ENCODE peak calls at places on chromosomes 5 and 9, in five cellular contexts. Z is A549, J is K562, G is HepG2, W is SK-N-SH. P is an unnamed sample.

GRCh38 chr9:88596376-88596775 is 61.4 kb downstream of the NXNL2 start:
- DNase-seq in W (no peak), Z (no peak), J (no peak), G (no peak), P (no peak)

GRCh38 chr9:92141144-92142129 is 26.2 kb upstream of the SPTLC1 start:
- DNase-seq in G (no peak), W (peak; percentile 79), J (peak; percentile 34), Z (no peak), P (no peak)

GRCh38 chr5:176542135-176542595 is 5.0 kb upstream of the RNF44 start:
- DNase-seq in J (peak; percentile 61), W (no peak), Z (no peak), G (no peak), P (no peak)

GRCh38 chr5:158976035-158976434 is 123.7 kb downstream of the EBF1 start:
- DNase-seq in Z (peak; percentile 33), G (no peak), J (no peak), W (no peak), P (peak; percentile 88)

GRCh38 chr9:133950206-133950915 is 41.8 kb downstream of the VAV2 start:
- DNase-seq in G (no peak), Z (no peak), J (peak; percentile 41), W (no peak), P (peak; percentile 49)

GRCh38 chr9:87716141-87716540 is 9.8 kb upstream of the CTSL start:
- DNase-seq in W (no peak), Z (peak; percentile 67), J (no peak), G (no peak), P (no peak)

GRCh38 chr9:13934411-13934810 is 379.5 kb downstream of the NFIB start:
- DNase-seq in W (no peak), J (no peak), Z (no peak), G (no peak), P (no peak)

GRCh38 chr5:150641006-150641570 is 628 bp downstream of the SYNPO start:
- DNase-seq in Z (peak; percentile 91), W (no peak), J (no peak), G (peak; percentile 15), P (peak; percentile 77)

GRCh38 chr5:169443249-169443784 is 140.3 kb upstream of the SPDL1 start:
- DNase-seq in W (no peak), Z (no peak), J (no peak), G (no peak), P (no peak)

GRCh38 chr5:174045470-174046025 is at the start of gene NSG2:
- DNase-seq in G (peak; percentile 83), Z (peak; percentile 91), J (peak; percentile 75), W (peak; percentile 85), P (peak; percentile 75)

GRCh38 chr5:9324348-9325056 is 221.4 kb downstream of the SEMA5A start:
- DNase-seq in W (no peak), J (no peak), G (no peak), Z (no peak), P (peak; percentile 9)

GRCh38 chr9:18071651-18072060 is 402.3 kb upstream of the ADAMTSL1 start:
- DNase-seq in J (no peak), W (no peak), G (no peak), Z (no peak), P (peak; percentile 30)

GRCh38 chr5:180294401-180294800 is 2.5 kb upstream of the MAPK9 start:
- DNase-seq in Z (no peak), W (no peak), G (no peak), J (no peak), P (no peak)

GRCh38 chr5:173641171-173641570 is 24.7 kb upstream of the BOD1 start:
- DNase-seq in W (no peak), Z (no peak), J (no peak), G (no peak), P (no peak)

GRCh38 chr9:36187414-36187813 is 3.3 kb upstream of the CLTA start:
- DNase-seq in W (no peak), G (no peak), Z (no peak), J (no peak), P (peak; percentile 92)

GRCh38 chr5:157476699-157477408 is 16.8 kb downstream of the NIPAL4 start:
- DNase-seq in J (peak; percentile 74), Z (peak; percentile 78), W (peak; percentile 85), G (peak; percentile 75), P (peak; percentile 74)

GRCh38 chr9:87657190-87657589 is 68.7 kb upstream of the CTSL start:
- DNase-seq in Z (peak; percentile 18), W (no peak), G (no peak), J (no peak), P (no peak)

GRCh38 chr9:114662081-114662989 is 4.7 kb upstream of the TEX53 start:
- DNase-seq in Z (peak; percentile 33), J (peak; percentile 82), W (peak; percentile 77), G (peak; percentile 22), P (peak; percentile 33)

GRCh38 chr5:73118331-73119011 is 1.9 kb upstream of the TMEM171 start:
- DNase-seq in J (no peak), Z (no peak), G (peak; percentile 9), W (peak; percentile 64), P (no peak)

GRCh38 chr5:107813559-107813958 is 142.8 kb upstream of the EFNA5 start:
- DNase-seq in G (no peak), J (no peak), Z (no peak), W (no peak), P (no peak)

GRCh38 chr5:148237795-148238194 is 530 bp upstream of the MARCOL start:
- DNase-seq in Z (peak; percentile 20), W (no peak), G (no peak), J (no peak), P (no peak)
- TF ChIP-seq SMC3 in Z (no peak), W (no peak), G (no peak), J (no peak), P (no peak)

GRCh38 chr5:142540774-142541466 is 145.0 kb downstream of the FGF1 start:
- DNase-seq in W (no peak), J (no peak), G (no peak), Z (no peak), P (peak; percentile 74)
- TF ChIP-seq SMC3 in W (no peak), J (no peak), G (no peak), Z (no peak), P (no peak)

GRCh38 chr9:91059713-91060112 is 258.1 kb downstream of the SYK start:
- DNase-seq in J (no peak), G (no peak), Z (no peak), W (no peak), P (no peak)
- TF ChIP-seq SMC3 in J (no peak), G (no peak), Z (no peak), W (no peak), P (no peak)

GRCh38 chr9:121902483-121903135 is 190.5 kb downstream of the TTLL11 start:
- DNase-seq in Z (no peak), W (peak; percentile 54), G (no peak), J (no peak), P (peak; percentile 100)
- TF ChIP-seq SMC3 in Z (no peak), W (no peak), G (no peak), J (no peak), P (peak; percentile 5)

GRCh38 chr5:14476791-14477435 is 104.7 kb upstream of the OTULINL start:
- DNase-seq in W (no peak), Z (no peak), J (no peak), G (no peak), P (peak; percentile 90)
- TF ChIP-seq SMC3 in W (no peak), Z (no peak), J (no peak), G (no peak), P (no peak)

DNA sequence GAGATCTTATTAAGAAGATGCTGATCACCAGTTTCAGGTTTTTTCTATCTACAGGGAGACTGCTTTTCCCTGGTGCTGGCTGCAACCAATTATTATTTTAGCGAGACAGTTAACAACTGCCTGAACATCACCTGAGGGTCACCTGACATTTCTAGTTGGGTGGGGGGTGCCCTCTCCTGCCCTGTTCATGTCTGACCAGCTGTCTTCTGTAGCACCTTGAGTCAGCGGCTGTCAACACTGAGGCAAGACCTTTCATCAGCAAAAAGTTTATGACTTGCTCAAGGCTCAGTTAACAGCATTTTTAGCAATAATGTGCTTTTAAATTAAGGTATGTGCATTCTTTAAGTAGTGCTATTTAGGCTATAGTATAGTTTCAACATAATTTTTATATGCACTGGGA is 58.0 kb downstream of the ADCY2 start:
- DNase-seq in W (no peak), J (no peak), Z (no peak), G (no peak), P (no peak)
- TF ChIP-seq SMC3 in W (no peak), J (no peak), Z (no peak), G (no peak), P (no peak)

P was measured in IMR-90.